ENCODE peak calls at places on chromosomes 11 and 22, in nine cellular contexts. N is activated CD8-positive, alpha-beta memory T cell treated with anti-CD3 and anti-CD28 coated beads for 1 hour; C is fibroblast of lung; Z is ELF-1; F is suprapubic skin; S is pons; T is RWPE1; A is brain microvascular endothelial cell; E is adrenal gland. P is an unnamed sample.

GRCh38 chr22:25754527-25755202 is 12.7 kb downstream of the MYO18B start:
- DNase-seq in N (no peak), C (peak), Z (peak), F (no peak), S (no peak), T (no peak), A (peak), E (peak), P (no peak)

GRCh38 chr22:28375761-28376534 is 303.7 kb downstream of the TTC28 start:
- DNase-seq in N (no peak), C (peak), Z (no peak), F (no peak), S (no peak), T (no peak), A (no peak), E (no peak), P (no peak)

GRCh38 chr11:30758012-30758411 is 171.9 kb upstream of the MPPED2 start:
- DNase-seq in N (no peak), C (no peak), Z (no peak), F (no peak), S (no peak), T (no peak), A (no peak), E (no peak), P (no peak)

GRCh38 chr22:19448739-19449421 is 1.4 kb upstream of the C22orf39 start:
- DNase-seq in N (no peak), C (no peak), Z (peak), F (no peak), S (no peak), T (no peak), A (no peak), E (no peak), P (no peak)

GRCh38 chr22:44580176-44580575 is 82.1 kb upstream of the RTL6 start:
- DNase-seq in N (no peak), C (no peak), Z (no peak), F (peak), S (no peak), T (no peak), A (no peak), E (peak), P (no peak)

GRCh38 chr11:87043894-87044293 is 6.2 kb downstream of the TMEM135 start:
- DNase-seq in N (no peak), C (no peak), Z (no peak), F (no peak), S (no peak), T (no peak), A (no peak), E (no peak), P (no peak)

GRCh38 chr11:85961930-85962363 is 106.8 kb downstream of the CCDC83 start:
- DNase-seq in N (no peak), C (peak), Z (no peak), F (no peak), S (no peak), T (peak), A (peak), E (no peak), P (no peak)

GRCh38 chr11:62687508-62688396 is 1.6 kb downstream of the LRRN4CL start:
- DNase-seq in N (no peak), C (no peak), Z (peak), F (no peak), S (no peak), T (no peak), A (no peak), E (no peak), P (no peak)

GRCh38 chr22:48952256-48953102 is 875.2 kb downstream of the BRD1 start:
- DNase-seq in N (no peak), C (no peak), Z (no peak), F (no peak), S (no peak), T (no peak), A (no peak), E (no peak), P (no peak)

GRCh38 chr11:117600261-117600783 is 196.7 kb downstream of the DSCAML1 start:
- DNase-seq in N (no peak), C (no peak), Z (no peak), F (no peak), S (peak), T (no peak), A (no peak), E (no peak), P (no peak)

GRCh38 chr11:8911040-8911823 is at the start of gene AKIP1:
- DNase-seq in N (peak), C (peak), Z (peak), F (peak), S (peak), T (peak), A (peak), E (peak), P (peak)

GRCh38 chr11:128206476-128206875 is 380.9 kb downstream of the ETS1 start:
- DNase-seq in N (no peak), C (no peak), Z (no peak), F (no peak), S (no peak), T (no peak), A (no peak), E (no peak), P (no peak)

GRCh38 chr11:30553521-30554110 is 32.5 kb downstream of the MPPED2 start:
- DNase-seq in N (no peak), C (no peak), Z (no peak), F (no peak), S (peak), T (no peak), A (no peak), E (no peak), P (no peak)

P was measured in activated T-helper 2 cell treated with anti-CD3 and anti-CD28 coated beads, Interferon-gamma antibody, Interleukin-2, Interleukin-4, amounts not matched to agents 10 μg/mL and 5 μg/mL and 100 μg/mL, durations not matched to agents 14 hours and 24 hours and 36 hours.